ENCODE peak calls at places on chromosome 22, in five cellular contexts. One of them, this sample, is unnamed.

GRCh38 chr22:22404598-22405284 is 103.8 kb downstream of the ZNF280B start:
- DNase-seq in endothelial cell: no peak
- DNase-seq in dermis microvascular lymphatic vessel endothelial cell: no peak
- DNase-seq in activated CD8-positive, alpha-beta memory T cell treated with anti-CD3 and anti-CD28 coated beads for 48 hours: no peak
- DNase-seq in NCI-H1694 treated with DMSO at 0.1 percent for 48 hours: no peak
- DNase-seq in this sample: no peak

GRCh38 chr22:46534177-46534776 is 3.1 kb downstream of the CELSR1 start:
- DNase-seq in endothelial cell: no peak
- DNase-seq in dermis microvascular lymphatic vessel endothelial cell: no peak
- DNase-seq in activated CD8-positive, alpha-beta memory T cell treated with anti-CD3 and anti-CD28 coated beads for 48 hours: no peak
- DNase-seq in NCI-H1694 treated with DMSO at 0.1 percent for 48 hours: no peak
- DNase-seq in this sample: no peak

GRCh38 chr22:19887251-19887985 is 32.7 kb upstream of the GNB1L start:
- DNase-seq in endothelial cell: no peak
- DNase-seq in dermis microvascular lymphatic vessel endothelial cell: no peak
- DNase-seq in activated CD8-positive, alpha-beta memory T cell treated with anti-CD3 and anti-CD28 coated beads for 48 hours: no peak
- DNase-seq in NCI-H1694 treated with DMSO at 0.1 percent for 48 hours: no peak
- DNase-seq in this sample: no peak

GRCh38 chr22:36977401-36977861 is 41.8 kb downstream of the TST start:
- DNase-seq in endothelial cell: peak
- DNase-seq in dermis microvascular lymphatic vessel endothelial cell: peak
- DNase-seq in activated CD8-positive, alpha-beta memory T cell treated with anti-CD3 and anti-CD28 coated beads for 48 hours: peak
- DNase-seq in NCI-H1694 treated with DMSO at 0.1 percent for 48 hours: peak
- DNase-seq in this sample: peak

GRCh38 chr22:39646614-39647210 is 76.2 kb downstream of the CACNA1I start:
- DNase-seq in endothelial cell: no peak
- DNase-seq in dermis microvascular lymphatic vessel endothelial cell: no peak
- DNase-seq in activated CD8-positive, alpha-beta memory T cell treated with anti-CD3 and anti-CD28 coated beads for 48 hours: no peak
- DNase-seq in NCI-H1694 treated with DMSO at 0.1 percent for 48 hours: no peak
- DNase-seq in this sample: no peak

GRCh38 chr22:44277404-44278135 is 35.2 kb downstream of the SHISAL1 start:
- DNase-seq in endothelial cell: no peak
- DNase-seq in dermis microvascular lymphatic vessel endothelial cell: no peak
- DNase-seq in activated CD8-positive, alpha-beta memory T cell treated with anti-CD3 and anti-CD28 coated beads for 48 hours: no peak
- DNase-seq in NCI-H1694 treated with DMSO at 0.1 percent for 48 hours: no peak
- DNase-seq in this sample: no peak

GRCh38 chr22:46044718-46045458 is 67.9 kb upstream of the WNT7B start:
- DNase-seq in endothelial cell: no peak
- DNase-seq in dermis microvascular lymphatic vessel endothelial cell: peak
- DNase-seq in activated CD8-positive, alpha-beta memory T cell treated with anti-CD3 and anti-CD28 coated beads for 48 hours: peak
- DNase-seq in NCI-H1694 treated with DMSO at 0.1 percent for 48 hours: no peak
- DNase-seq in this sample: no peak

GRCh38 chr22:44266811-44267760 is 45.7 kb downstream of the SHISAL1 start:
- DNase-seq in endothelial cell: no peak
- DNase-seq in dermis microvascular lymphatic vessel endothelial cell: no peak
- DNase-seq in activated CD8-positive, alpha-beta memory T cell treated with anti-CD3 and anti-CD28 coated beads for 48 hours: no peak
- DNase-seq in NCI-H1694 treated with DMSO at 0.1 percent for 48 hours: no peak
- DNase-seq in this sample: no peak

GRCh38 chr22:45058622-45058912 is 48.8 kb upstream of the PHF21B start:
- DNase-seq in endothelial cell: no peak
- DNase-seq in dermis microvascular lymphatic vessel endothelial cell: no peak
- DNase-seq in activated CD8-positive, alpha-beta memory T cell treated with anti-CD3 and anti-CD28 coated beads for 48 hours: no peak
- DNase-seq in NCI-H1694 treated with DMSO at 0.1 percent for 48 hours: no peak
- DNase-seq in this sample: no peak

GRCh38 chr22:26131755-26132154 is 37.5 kb upstream of the SEZ6L start:
- DNase-seq in endothelial cell: no peak
- DNase-seq in dermis microvascular lymphatic vessel endothelial cell: no peak
- DNase-seq in activated CD8-positive, alpha-beta memory T cell treated with anti-CD3 and anti-CD28 coated beads for 48 hours: no peak
- DNase-seq in NCI-H1694 treated with DMSO at 0.1 percent for 48 hours: no peak
- DNase-seq in this sample: no peak

GRCh38 chr22:27159716-27160295 is 502.4 kb downstream of the MIAT start:
- DNase-seq in endothelial cell: no peak
- DNase-seq in dermis microvascular lymphatic vessel endothelial cell: no peak
- DNase-seq in activated CD8-positive, alpha-beta memory T cell treated with anti-CD3 and anti-CD28 coated beads for 48 hours: no peak
- DNase-seq in NCI-H1694 treated with DMSO at 0.1 percent for 48 hours: no peak
- DNase-seq in this sample: no peak

GRCh38 chr22:24060375-24060788 is 49.3 kb downstream of the CABIN1 start:
- DNase-seq in endothelial cell: no peak
- DNase-seq in dermis microvascular lymphatic vessel endothelial cell: peak
- DNase-seq in activated CD8-positive, alpha-beta memory T cell treated with anti-CD3 and anti-CD28 coated beads for 48 hours: no peak
- DNase-seq in NCI-H1694 treated with DMSO at 0.1 percent for 48 hours: no peak
- DNase-seq in this sample: no peak

GRCh38 chr22:43743929-43744643 is 68.0 kb downstream of the EFCAB6 start:
- DNase-seq in endothelial cell: no peak
- DNase-seq in dermis microvascular lymphatic vessel endothelial cell: no peak
- DNase-seq in activated CD8-positive, alpha-beta memory T cell treated with anti-CD3 and anti-CD28 coated beads for 48 hours: no peak
- DNase-seq in NCI-H1694 treated with DMSO at 0.1 percent for 48 hours: no peak
- DNase-seq in this sample: no peak

GRCh38 chr22:28481725-28482124 is 197.9 kb downstream of the TTC28 start:
- DNase-seq in endothelial cell: no peak
- DNase-seq in dermis microvascular lymphatic vessel endothelial cell: no peak
- DNase-seq in activated CD8-positive, alpha-beta memory T cell treated with anti-CD3 and anti-CD28 coated beads for 48 hours: no peak
- DNase-seq in NCI-H1694 treated with DMSO at 0.1 percent for 48 hours: no peak
- DNase-seq in this sample: no peak

GRCh38 chr22:18954941-18955571 is 19.0 kb upstream of the PRODH start:
- DNase-seq in endothelial cell: no peak
- DNase-seq in dermis microvascular lymphatic vessel endothelial cell: no peak
- DNase-seq in activated CD8-positive, alpha-beta memory T cell treated with anti-CD3 and anti-CD28 coated beads for 48 hours: no peak
- DNase-seq in NCI-H1694 treated with DMSO at 0.1 percent for 48 hours: no peak
- DNase-seq in this sample: no peak

GRCh38 chr22:41358927-41359326 is 22.8 kb upstream of the TEF start:
- DNase-seq in endothelial cell: no peak
- DNase-seq in dermis microvascular lymphatic vessel endothelial cell: no peak
- DNase-seq in activated CD8-positive, alpha-beta memory T cell treated with anti-CD3 and anti-CD28 coated beads for 48 hours: no peak
- DNase-seq in NCI-H1694 treated with DMSO at 0.1 percent for 48 hours: no peak
- DNase-seq in this sample: no peak

GRCh38 chr22:43226368-43226979 is 39.5 kb upstream of the TTLL12 start:
- DNase-seq in endothelial cell: no peak
- DNase-seq in dermis microvascular lymphatic vessel endothelial cell: no peak
- DNase-seq in activated CD8-positive, alpha-beta memory T cell treated with anti-CD3 and anti-CD28 coated beads for 48 hours: no peak
- DNase-seq in NCI-H1694 treated with DMSO at 0.1 percent for 48 hours: no peak
- DNase-seq in this sample: no peak

GRCh38 chr22:18093661-18094060 is 15.9 kb downstream of the PEX26 start:
- DNase-seq in endothelial cell: no peak
- DNase-seq in dermis microvascular lymphatic vessel endothelial cell: no peak
- DNase-seq in activated CD8-positive, alpha-beta memory T cell treated with anti-CD3 and anti-CD28 coated beads for 48 hours: no peak
- DNase-seq in NCI-H1694 treated with DMSO at 0.1 percent for 48 hours: no peak
- DNase-seq in this sample: no peak

GRCh38 chr22:20905415-20906386 is 11.5 kb upstream of the CRKL start:
- DNase-seq in endothelial cell: no peak
- DNase-seq in dermis microvascular lymphatic vessel endothelial cell: no peak
- DNase-seq in activated CD8-positive, alpha-beta memory T cell treated with anti-CD3 and anti-CD28 coated beads for 48 hours: no peak
- DNase-seq in NCI-H1694 treated with DMSO at 0.1 percent for 48 hours: peak
- DNase-seq in this sample: no peak

GRCh38 chr22:40220316-40221054 is 42.8 kb downstream of the TNRC6B start:
- DNase-seq in endothelial cell: no peak
- DNase-seq in dermis microvascular lymphatic vessel endothelial cell: peak
- DNase-seq in activated CD8-positive, alpha-beta memory T cell treated with anti-CD3 and anti-CD28 coated beads for 48 hours: no peak
- DNase-seq in NCI-H1694 treated with DMSO at 0.1 percent for 48 hours: no peak
- DNase-seq in this sample: no peak

GRCh38 chr22:29765905-29766631 is 739 bp downstream of the ZMAT5 start:
- DNase-seq in endothelial cell: peak
- DNase-seq in dermis microvascular lymphatic vessel endothelial cell: no peak
- DNase-seq in activated CD8-positive, alpha-beta memory T cell treated with anti-CD3 and anti-CD28 coated beads for 48 hours: no peak
- DNase-seq in NCI-H1694 treated with DMSO at 0.1 percent for 48 hours: no peak
- DNase-seq in this sample: no peak

GRCh38 chr22:41780714-41781507 is 19.6 kb upstream of the CCDC134 start:
- DNase-seq in endothelial cell: no peak
- DNase-seq in dermis microvascular lymphatic vessel endothelial cell: peak
- DNase-seq in activated CD8-positive, alpha-beta memory T cell treated with anti-CD3 and anti-CD28 coated beads for 48 hours: no peak
- DNase-seq in NCI-H1694 treated with DMSO at 0.1 percent for 48 hours: no peak
- DNase-seq in this sample: peak

GRCh38 chr22:24001314-24001713 is 3.9 kb downstream of the GSTT4 start:
- DNase-seq in endothelial cell: no peak
- DNase-seq in dermis microvascular lymphatic vessel endothelial cell: no peak
- DNase-seq in activated CD8-positive, alpha-beta memory T cell treated with anti-CD3 and anti-CD28 coated beads for 48 hours: no peak
- DNase-seq in NCI-H1694 treated with DMSO at 0.1 percent for 48 hours: no peak
- DNase-seq in this sample: no peak

GRCh38 chr22:44957267-44957905 is 52.4 kb downstream of the PHF21B start:
- DNase-seq in endothelial cell: no peak
- DNase-seq in dermis microvascular lymphatic vessel endothelial cell: no peak
- DNase-seq in activated CD8-positive, alpha-beta memory T cell treated with anti-CD3 and anti-CD28 coated beads for 48 hours: no peak
- DNase-seq in NCI-H1694 treated with DMSO at 0.1 percent for 48 hours: peak
- DNase-seq in this sample: no peak

GRCh38 chr22:38075105-38075825 is 8.7 kb downstream of the SLC16A8 start:
- DNase-seq in endothelial cell: no peak
- DNase-seq in dermis microvascular lymphatic vessel endothelial cell: no peak
- DNase-seq in activated CD8-positive, alpha-beta memory T cell treated with anti-CD3 and anti-CD28 coated beads for 48 hours: no peak
- DNase-seq in NCI-H1694 treated with DMSO at 0.1 percent for 48 hours: no peak
- DNase-seq in this sample: no peak

GRCh38 chr22:30837531-30837930 is 131.0 kb downstream of the MORC2 start:
- DNase-seq in endothelial cell: no peak
- DNase-seq in dermis microvascular lymphatic vessel endothelial cell: no peak
- DNase-seq in activated CD8-positive, alpha-beta memory T cell treated with anti-CD3 and anti-CD28 coated beads for 48 hours: no peak
- DNase-seq in NCI-H1694 treated with DMSO at 0.1 percent for 48 hours: no peak
- DNase-seq in this sample: no peak

GRCh38 chr22:35905894-35906293 is 122.7 kb downstream of the RBFOX2 start:
- DNase-seq in endothelial cell: no peak
- DNase-seq in dermis microvascular lymphatic vessel endothelial cell: no peak
- DNase-seq in activated CD8-positive, alpha-beta memory T cell treated with anti-CD3 and anti-CD28 coated beads for 48 hours: no peak
- DNase-seq in NCI-H1694 treated with DMSO at 0.1 percent for 48 hours: no peak
- DNase-seq in this sample: no peak

GRCh38 chr22:43002198-43002577 is 12.8 kb downstream of the PACSIN2 start:
- DNase-seq in endothelial cell: no peak
- DNase-seq in dermis microvascular lymphatic vessel endothelial cell: peak
- DNase-seq in activated CD8-positive, alpha-beta memory T cell treated with anti-CD3 and anti-CD28 coated beads for 48 hours: no peak
- DNase-seq in NCI-H1694 treated with DMSO at 0.1 percent for 48 hours: no peak
- DNase-seq in this sample: no peak

GRCh38 chr22:22756109-22756508 is 111.7 kb downstream of the GGTLC2 start:
- DNase-seq in endothelial cell: no peak
- DNase-seq in dermis microvascular lymphatic vessel endothelial cell: no peak
- DNase-seq in activated CD8-positive, alpha-beta memory T cell treated with anti-CD3 and anti-CD28 coated beads for 48 hours: no peak
- DNase-seq in NCI-H1694 treated with DMSO at 0.1 percent for 48 hours: no peak
- DNase-seq in this sample: no peak

GRCh38 chr22:20904008-20904979 is 12.9 kb upstream of the CRKL start:
- DNase-seq in endothelial cell: no peak
- DNase-seq in dermis microvascular lymphatic vessel endothelial cell: no peak
- DNase-seq in activated CD8-positive, alpha-beta memory T cell treated with anti-CD3 and anti-CD28 coated beads for 48 hours: no peak
- DNase-seq in NCI-H1694 treated with DMSO at 0.1 percent for 48 hours: no peak
- DNase-seq in this sample: no peak

GRCh38 chr22:27801197-27801615 is 350 bp downstream of the MN1 start:
- DNase-seq in endothelial cell: peak
- DNase-seq in dermis microvascular lymphatic vessel endothelial cell: peak
- DNase-seq in activated CD8-positive, alpha-beta memory T cell treated with anti-CD3 and anti-CD28 coated beads for 48 hours: peak
- DNase-seq in NCI-H1694 treated with DMSO at 0.1 percent for 48 hours: no peak
- DNase-seq in this sample: peak

GRCh38 chr22:26646158-26646557 is 11.2 kb upstream of the MIAT start:
- DNase-seq in endothelial cell: no peak
- DNase-seq in dermis microvascular lymphatic vessel endothelial cell: no peak
- DNase-seq in activated CD8-positive, alpha-beta memory T cell treated with anti-CD3 and anti-CD28 coated beads for 48 hours: no peak
- DNase-seq in NCI-H1694 treated with DMSO at 0.1 percent for 48 hours: no peak
- DNase-seq in this sample: no peak

GRCh38 chr22:26168199-26168915 is 905 bp upstream of the SEZ6L start:
- DNase-seq in endothelial cell: no peak
- DNase-seq in dermis microvascular lymphatic vessel endothelial cell: no peak
- DNase-seq in activated CD8-positive, alpha-beta memory T cell treated with anti-CD3 and anti-CD28 coated beads for 48 hours: no peak
- DNase-seq in NCI-H1694 treated with DMSO at 0.1 percent for 48 hours: peak
- DNase-seq in this sample: peak

GRCh38 chr22:46436595-46437163 is 100.7 kb downstream of the CELSR1 start:
- DNase-seq in endothelial cell: no peak
- DNase-seq in dermis microvascular lymphatic vessel endothelial cell: no peak
- DNase-seq in activated CD8-positive, alpha-beta memory T cell treated with anti-CD3 and anti-CD28 coated beads for 48 hours: no peak
- DNase-seq in NCI-H1694 treated with DMSO at 0.1 percent for 48 hours: peak
- DNase-seq in this sample: no peak

GRCh38 chr22:26214466-26214865 is 45.2 kb downstream of the SEZ6L start:
- DNase-seq in endothelial cell: no peak
- DNase-seq in dermis microvascular lymphatic vessel endothelial cell: no peak
- DNase-seq in activated CD8-positive, alpha-beta memory T cell treated with anti-CD3 and anti-CD28 coated beads for 48 hours: no peak
- DNase-seq in NCI-H1694 treated with DMSO at 0.1 percent for 48 hours: no peak
- DNase-seq in this sample: no peak

GRCh38 chr22:50529416-50530279 is at the start of gene TYMP:
- DNase-seq in endothelial cell: no peak
- DNase-seq in dermis microvascular lymphatic vessel endothelial cell: peak
- DNase-seq in activated CD8-positive, alpha-beta memory T cell treated with anti-CD3 and anti-CD28 coated beads for 48 hours: no peak
- DNase-seq in NCI-H1694 treated with DMSO at 0.1 percent for 48 hours: no peak
- DNase-seq in this sample: no peak

This sample was measured in KBM-7.